ENCODE peak calls at places on chromosomes 11 and 22, in nine cellular contexts. One of them, this sample, is unnamed.

GRCh38 chr11:71089571-71089970 is 162.8 kb downstream of the SHANK2 start:
- DNase-seq in spleen: no peak
- DNase-seq in heart left ventricle: no peak
- DNase-seq in naive thymus-derived CD4-positive, alpha-beta T cell: no peak
- DNase-seq in BE2C: no peak
- DNase-seq in SJSA1: no peak
- DNase-seq in Peyer's patch: no peak
- DNase-seq in fibroblast of lung: no peak
- DNase-seq in colonic mucosa: no peak
- DNase-seq in this sample: no peak

GRCh38 chr22:41576877-41577276 is 12.8 kb downstream of the PMM1 start:
- DNase-seq in spleen: no peak
- DNase-seq in heart left ventricle: peak; percentile 57
- DNase-seq in naive thymus-derived CD4-positive, alpha-beta T cell: no peak
- DNase-seq in BE2C: peak; percentile 84
- DNase-seq in SJSA1: peak; percentile 63
- DNase-seq in Peyer's patch: no peak
- DNase-seq in fibroblast of lung: peak; percentile 34
- DNase-seq in colonic mucosa: peak; percentile 40
- DNase-seq in this sample: peak; percentile 67

GRCh38 chr11:128148208-128148607 is 439.1 kb downstream of the ETS1 start:
- DNase-seq in spleen: no peak
- DNase-seq in heart left ventricle: no peak
- DNase-seq in naive thymus-derived CD4-positive, alpha-beta T cell: no peak
- DNase-seq in BE2C: no peak
- DNase-seq in SJSA1: no peak
- DNase-seq in Peyer's patch: no peak
- DNase-seq in fibroblast of lung: no peak
- DNase-seq in colonic mucosa: no peak
- DNase-seq in this sample: no peak

GRCh38 chr11:27524155-27524554 is 17.6 kb upstream of the LIN7C start:
- DNase-seq in spleen: no peak
- DNase-seq in heart left ventricle: no peak
- DNase-seq in naive thymus-derived CD4-positive, alpha-beta T cell: no peak
- DNase-seq in BE2C: peak; percentile 5
- DNase-seq in SJSA1: peak; percentile 63
- DNase-seq in Peyer's patch: no peak
- DNase-seq in fibroblast of lung: peak; percentile 63
- DNase-seq in colonic mucosa: no peak
- DNase-seq in this sample: peak; percentile 1

GRCh38 chr22:31210830-31211503 is 1.1 kb upstream of the LIMK2 start:
- DNase-seq in spleen: no peak
- DNase-seq in heart left ventricle: peak; percentile 65
- DNase-seq in naive thymus-derived CD4-positive, alpha-beta T cell: no peak
- DNase-seq in BE2C: no peak
- DNase-seq in SJSA1: no peak
- DNase-seq in Peyer's patch: peak; percentile 41
- DNase-seq in fibroblast of lung: no peak
- DNase-seq in colonic mucosa: no peak
- DNase-seq in this sample: no peak

GRCh38 chr22:26535499-26535898 is 23.2 kb upstream of the TFIP11 start:
- DNase-seq in spleen: no peak
- DNase-seq in heart left ventricle: no peak
- DNase-seq in naive thymus-derived CD4-positive, alpha-beta T cell: no peak
- DNase-seq in BE2C: no peak
- DNase-seq in SJSA1: no peak
- DNase-seq in Peyer's patch: peak; percentile 43
- DNase-seq in fibroblast of lung: no peak
- DNase-seq in colonic mucosa: no peak
- DNase-seq in this sample: no peak

GRCh38 chr22:39524753-39525657 is 4.6 kb downstream of the ATF4 start:
- DNase-seq in spleen: no peak
- DNase-seq in heart left ventricle: no peak
- DNase-seq in naive thymus-derived CD4-positive, alpha-beta T cell: no peak
- DNase-seq in BE2C: no peak
- DNase-seq in SJSA1: no peak
- DNase-seq in Peyer's patch: no peak
- DNase-seq in fibroblast of lung: no peak
- DNase-seq in colonic mucosa: no peak
- DNase-seq in this sample: peak; percentile 33

GRCh38 chr11:57639321-57640067 is 10.2 kb downstream of the YPEL4 start:
- DNase-seq in spleen: no peak
- DNase-seq in heart left ventricle: no peak
- DNase-seq in naive thymus-derived CD4-positive, alpha-beta T cell: no peak
- DNase-seq in BE2C: peak; percentile 28
- DNase-seq in SJSA1: no peak
- DNase-seq in Peyer's patch: no peak
- DNase-seq in fibroblast of lung: peak; percentile 68
- DNase-seq in colonic mucosa: no peak
- DNase-seq in this sample: no peak

GRCh38 chr11:19594326-19594725 is 118.3 kb upstream of the NAV2 start:
- DNase-seq in spleen: no peak
- DNase-seq in heart left ventricle: no peak
- DNase-seq in naive thymus-derived CD4-positive, alpha-beta T cell: no peak
- DNase-seq in BE2C: no peak
- DNase-seq in SJSA1: no peak
- DNase-seq in Peyer's patch: no peak
- DNase-seq in fibroblast of lung: no peak
- DNase-seq in colonic mucosa: no peak
- DNase-seq in this sample: no peak

GRCh38 chr22:47259990-47260389 is 497.5 kb downstream of the TBC1D22A start:
- DNase-seq in spleen: no peak
- DNase-seq in heart left ventricle: no peak
- DNase-seq in naive thymus-derived CD4-positive, alpha-beta T cell: no peak
- DNase-seq in BE2C: no peak
- DNase-seq in SJSA1: peak; percentile 27
- DNase-seq in Peyer's patch: no peak
- DNase-seq in fibroblast of lung: no peak
- DNase-seq in colonic mucosa: no peak
- DNase-seq in this sample: no peak

GRCh38 chr11:2931771-2932738 is 2.8 kb upstream of the PHLDA2 start:
- DNase-seq in spleen: peak; percentile 65
- DNase-seq in heart left ventricle: no peak
- DNase-seq in naive thymus-derived CD4-positive, alpha-beta T cell: no peak
- DNase-seq in BE2C: no peak
- DNase-seq in SJSA1: no peak
- DNase-seq in Peyer's patch: no peak
- DNase-seq in fibroblast of lung: no peak
- DNase-seq in colonic mucosa: peak; percentile 26
- DNase-seq in this sample: no peak

GRCh38 chr11:113675003-113675471 is 31.1 kb downstream of the TMPRSS5 start:
- DNase-seq in spleen: no peak
- DNase-seq in heart left ventricle: no peak
- DNase-seq in naive thymus-derived CD4-positive, alpha-beta T cell: no peak
- DNase-seq in BE2C: no peak
- DNase-seq in SJSA1: peak; percentile 88
- DNase-seq in Peyer's patch: no peak
- DNase-seq in fibroblast of lung: peak; percentile 99
- DNase-seq in colonic mucosa: no peak
- DNase-seq in this sample: no peak

GRCh38 chr22:31625661-31626426 is 36.2 kb downstream of the PISD start:
- DNase-seq in spleen: peak; percentile 83
- DNase-seq in heart left ventricle: peak; percentile 43
- DNase-seq in naive thymus-derived CD4-positive, alpha-beta T cell: no peak
- DNase-seq in BE2C: peak; percentile 90
- DNase-seq in SJSA1: no peak
- DNase-seq in Peyer's patch: no peak
- DNase-seq in fibroblast of lung: peak; percentile 40
- DNase-seq in colonic mucosa: peak; percentile 38
- DNase-seq in this sample: no peak

GRCh38 chr11:68353118-68353517 is 40.7 kb downstream of the LRP5 start:
- DNase-seq in spleen: no peak
- DNase-seq in heart left ventricle: no peak
- DNase-seq in naive thymus-derived CD4-positive, alpha-beta T cell: no peak
- DNase-seq in BE2C: no peak
- DNase-seq in SJSA1: no peak
- DNase-seq in Peyer's patch: no peak
- DNase-seq in fibroblast of lung: no peak
- DNase-seq in colonic mucosa: no peak
- DNase-seq in this sample: peak; percentile 41

GRCh38 chr22:45883811-45884170 is 93.2 kb downstream of the WNT7B start:
- DNase-seq in spleen: no peak
- DNase-seq in heart left ventricle: no peak
- DNase-seq in naive thymus-derived CD4-positive, alpha-beta T cell: no peak
- DNase-seq in BE2C: no peak
- DNase-seq in SJSA1: no peak
- DNase-seq in Peyer's patch: no peak
- DNase-seq in fibroblast of lung: no peak
- DNase-seq in colonic mucosa: no peak
- DNase-seq in this sample: no peak

GRCh38 chr22:46088541-46089311 is 61.6 kb upstream of the PPARA start:
- DNase-seq in spleen: peak; percentile 82
- DNase-seq in heart left ventricle: no peak
- DNase-seq in naive thymus-derived CD4-positive, alpha-beta T cell: no peak
- DNase-seq in BE2C: peak; percentile 37
- DNase-seq in SJSA1: no peak
- DNase-seq in Peyer's patch: no peak
- DNase-seq in fibroblast of lung: peak; percentile 85
- DNase-seq in colonic mucosa: no peak
- DNase-seq in this sample: no peak

GRCh38 chr11:94925422-94926270 is 47.7 kb downstream of the CWC15 start:
- DNase-seq in spleen: no peak
- DNase-seq in heart left ventricle: no peak
- DNase-seq in naive thymus-derived CD4-positive, alpha-beta T cell: no peak
- DNase-seq in BE2C: no peak
- DNase-seq in SJSA1: no peak
- DNase-seq in Peyer's patch: no peak
- DNase-seq in fibroblast of lung: no peak
- DNase-seq in colonic mucosa: no peak
- DNase-seq in this sample: no peak
- H3K4me1 ChIP-seq in spleen: peaks cover 27% of the 10 kb centered on the region
- H3K4me1 ChIP-seq in heart left ventricle: peaks cover 8% of the 10 kb centered on the region
- H3K4me1 ChIP-seq in naive thymus-derived CD4-positive, alpha-beta T cell: peaks cover 50% of the 10 kb centered on the region
- H3K4me1 ChIP-seq in BE2C: peaks cover 8% of the 10 kb centered on the region
- H3K4me1 ChIP-seq in SJSA1: peaks cover 10% of the 10 kb centered on the region
- H3K4me1 ChIP-seq in Peyer's patch: no peaks in the 10 kb centered on the region
- H3K4me1 ChIP-seq in fibroblast of lung: peaks cover 39% of the 10 kb centered on the region
- H3K4me1 ChIP-seq in colonic mucosa: peaks cover 3% of the 10 kb centered on the region
- H3K4me1 ChIP-seq in this sample: peaks cover 9% of the 10 kb centered on the region

DNA sequence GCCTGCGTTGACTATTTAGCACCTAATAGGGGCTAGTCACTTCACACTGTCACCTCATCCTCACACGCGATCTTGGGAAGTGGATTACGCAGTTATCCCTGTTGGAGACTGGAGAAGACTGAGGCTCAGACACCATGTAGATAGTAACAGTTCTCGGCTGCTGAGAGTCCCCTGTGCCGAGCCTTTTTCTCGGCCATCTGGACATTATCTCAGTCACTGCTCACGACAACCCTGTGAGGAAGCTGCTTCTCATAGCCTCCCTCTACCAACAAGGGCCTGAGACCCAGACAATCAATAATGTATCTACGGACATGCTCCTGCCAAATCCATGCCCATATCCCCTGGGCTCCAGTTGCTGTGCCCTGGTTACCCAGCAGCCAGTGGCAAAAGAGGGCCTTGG is 25.9 kb downstream of the SCUBE1 start:
- DNase-seq in spleen: no peak
- DNase-seq in heart left ventricle: no peak
- DNase-seq in naive thymus-derived CD4-positive, alpha-beta T cell: no peak
- DNase-seq in BE2C: peak; percentile 40
- DNase-seq in SJSA1: no peak
- DNase-seq in Peyer's patch: no peak
- DNase-seq in fibroblast of lung: no peak
- DNase-seq in colonic mucosa: no peak
- DNase-seq in this sample: no peak
- H3K27me3 ChIP-seq in spleen: no peaks in the 10 kb centered on the region
- H3K27me3 ChIP-seq in heart left ventricle: no peaks in the 10 kb centered on the region
- H3K27me3 ChIP-seq in naive thymus-derived CD4-positive, alpha-beta T cell: no peaks in the 10 kb centered on the region
- H3K27me3 ChIP-seq in BE2C: no peaks in the 10 kb centered on the region
- H3K27me3 ChIP-seq in SJSA1: no peaks in the 10 kb centered on the region
- H3K27me3 ChIP-seq in Peyer's patch: no peaks in the 10 kb centered on the region
- H3K27me3 ChIP-seq in fibroblast of lung: no peaks in the 10 kb centered on the region
- H3K27me3 ChIP-seq in colonic mucosa: no peaks in the 10 kb centered on the region
- H3K27me3 ChIP-seq in this sample: peaks cover 97% of the 10 kb centered on the region

DNA sequence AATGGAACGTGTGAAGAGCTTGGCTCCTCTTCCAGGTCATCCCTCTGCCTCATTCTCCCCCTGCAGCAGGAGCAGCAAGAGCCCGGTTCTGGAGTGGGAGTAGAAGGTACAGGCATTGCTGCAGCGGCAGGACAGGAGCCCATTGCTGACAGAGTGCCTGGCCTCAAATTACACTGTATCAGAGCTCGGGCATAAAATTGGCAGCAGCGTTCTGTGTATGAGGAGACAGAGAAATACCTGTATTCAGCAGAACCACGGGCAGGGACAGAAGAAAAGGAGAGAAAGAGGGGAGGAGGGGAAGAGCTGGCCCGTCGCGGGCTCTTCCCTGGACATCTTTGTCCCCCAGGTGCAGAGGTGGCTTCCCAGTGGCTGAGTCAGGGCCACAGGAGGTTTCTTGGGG is 2.6 kb upstream of the NCF4 start:
- DNase-seq in spleen: no peak
- DNase-seq in heart left ventricle: no peak
- DNase-seq in naive thymus-derived CD4-positive, alpha-beta T cell: no peak
- DNase-seq in BE2C: no peak
- DNase-seq in SJSA1: no peak
- DNase-seq in Peyer's patch: no peak
- DNase-seq in fibroblast of lung: no peak
- DNase-seq in colonic mucosa: no peak
- DNase-seq in this sample: no peak
- H3K4me1 ChIP-seq in spleen: peaks cover 48% of the 10 kb centered on the region
- H3K4me1 ChIP-seq in heart left ventricle: no peaks in the 10 kb centered on the region
- H3K4me1 ChIP-seq in naive thymus-derived CD4-positive, alpha-beta T cell: peaks cover 12% of the 10 kb centered on the region
- H3K4me1 ChIP-seq in BE2C: peaks cover 3% of the 10 kb centered on the region
- H3K4me1 ChIP-seq in SJSA1: no peaks in the 10 kb centered on the region
- H3K4me1 ChIP-seq in Peyer's patch: no peaks in the 10 kb centered on the region
- H3K4me1 ChIP-seq in fibroblast of lung: no peaks in the 10 kb centered on the region
- H3K4me1 ChIP-seq in colonic mucosa: no peaks in the 10 kb centered on the region
- H3K4me1 ChIP-seq in this sample: peaks cover 12% of the 10 kb centered on the region

GRCh38 chr11:64675417-64676252 is 47.4 kb downstream of the NRXN2 start:
- DNase-seq in spleen: no peak
- DNase-seq in heart left ventricle: peak; percentile 87
- DNase-seq in naive thymus-derived CD4-positive, alpha-beta T cell: no peak
- DNase-seq in BE2C: peak; percentile 89
- DNase-seq in SJSA1: peak; percentile 82
- DNase-seq in Peyer's patch: no peak
- DNase-seq in fibroblast of lung: peak; percentile 78
- DNase-seq in colonic mucosa: peak; percentile 29
- DNase-seq in this sample: no peak

GRCh38 chr11:64673279-64673678 is 49.7 kb downstream of the NRXN2 start:
- DNase-seq in spleen: no peak
- DNase-seq in heart left ventricle: no peak
- DNase-seq in naive thymus-derived CD4-positive, alpha-beta T cell: no peak
- DNase-seq in BE2C: no peak
- DNase-seq in SJSA1: no peak
- DNase-seq in Peyer's patch: no peak
- DNase-seq in fibroblast of lung: no peak
- DNase-seq in colonic mucosa: no peak
- DNase-seq in this sample: no peak

GRCh38 chr11:64674774-64675173 is 48.2 kb downstream of the NRXN2 start:
- DNase-seq in spleen: no peak
- DNase-seq in heart left ventricle: no peak
- DNase-seq in naive thymus-derived CD4-positive, alpha-beta T cell: no peak
- DNase-seq in BE2C: no peak
- DNase-seq in SJSA1: no peak
- DNase-seq in Peyer's patch: no peak
- DNase-seq in fibroblast of lung: no peak
- DNase-seq in colonic mucosa: no peak
- DNase-seq in this sample: no peak

GRCh38 chr11:64670975-64671374 is 52.0 kb downstream of the NRXN2 start:
- DNase-seq in spleen: no peak
- DNase-seq in heart left ventricle: no peak
- DNase-seq in naive thymus-derived CD4-positive, alpha-beta T cell: no peak
- DNase-seq in BE2C: no peak
- DNase-seq in SJSA1: no peak
- DNase-seq in Peyer's patch: no peak
- DNase-seq in fibroblast of lung: no peak
- DNase-seq in colonic mucosa: peak; percentile 56
- DNase-seq in this sample: no peak

GRCh38 chr11:64672875-64673274 is 50.1 kb downstream of the NRXN2 start:
- DNase-seq in spleen: no peak
- DNase-seq in heart left ventricle: no peak
- DNase-seq in naive thymus-derived CD4-positive, alpha-beta T cell: no peak
- DNase-seq in BE2C: no peak
- DNase-seq in SJSA1: no peak
- DNase-seq in Peyer's patch: no peak
- DNase-seq in fibroblast of lung: no peak
- DNase-seq in colonic mucosa: no peak
- DNase-seq in this sample: no peak
- H3K27me3 ChIP-seq in spleen: peaks cover 6% of the 10 kb centered on the region
- H3K27me3 ChIP-seq in heart left ventricle: peaks cover 4% of the 10 kb centered on the region
- H3K27me3 ChIP-seq in naive thymus-derived CD4-positive, alpha-beta T cell: no peaks in the 10 kb centered on the region
- H3K27me3 ChIP-seq in BE2C: no peaks in the 10 kb centered on the region
- H3K27me3 ChIP-seq in SJSA1: peaks cover 77% of the 10 kb centered on the region
- H3K27me3 ChIP-seq in Peyer's patch: peaks cover 3% of the 10 kb centered on the region
- H3K27me3 ChIP-seq in fibroblast of lung: peaks cover 25% of the 10 kb centered on the region
- H3K27me3 ChIP-seq in colonic mucosa: no peaks in the 10 kb centered on the region
- H3K27me3 ChIP-seq in this sample: peaks cover 78% of the 10 kb centered on the region